ENCODE peak calls at places on chromosomes 3 and 15, in four cellular contexts. P, W, G and T are unnamed samples.

GRCh38 chr3:111547645-111548044 is 5.6 kb downstream of the CD96 start:
- DNase-seq in W (no peak), P (no peak), G (no peak), T (no peak)

GRCh38 chr3:2262204-2262603 is 163.5 kb downstream of the CNTN4 start:
- DNase-seq in P (no peak), G (no peak), W (no peak), T (no peak)

GRCh38 chr15:47517737-47518136 is 199.6 kb upstream of the SEMA6D start:
- DNase-seq in G (no peak), P (no peak), W (no peak), T (no peak)

GRCh38 chr3:143134446-143134845 is 14.9 kb downstream of the CHST2 start:
- DNase-seq in P (no peak), W (no peak), G (no peak), T (no peak)

GRCh38 chr3:78879516-78879860 is 888.3 kb downstream of the ROBO1 start:
- DNase-seq in W (no peak), G (no peak), P (no peak), T (no peak)

GRCh38 chr3:3200632-3201212 is 21.2 kb upstream of the CRBN start:
- DNase-seq in W (no peak), G (peak; percentile 50), P (no peak), T (peak; percentile 81)

GRCh38 chr3:195209836-195210551 is 61.0 kb downstream of the XXYLT1 start:
- DNase-seq in G (no peak), W (no peak), P (peak; percentile 37), T (no peak)

GRCh38 chr3:49602877-49603411 is 48.7 kb downstream of the BSN start:
- DNase-seq in P (peak; percentile 78), G (no peak), W (peak; percentile 39), T (no peak)

GRCh38 chr15:75834011-75834410 is 9.2 kb upstream of the UBE2Q2 start:
- DNase-seq in G (no peak), P (no peak), W (no peak), T (no peak)

GRCh38 chr3:49349617-49350114 is 8.5 kb downstream of the GPX1 start:
- DNase-seq in G (no peak), P (no peak), W (no peak), T (no peak)

GRCh38 chr3:4989649-4989966 is 10.4 kb downstream of the BHLHE40 start:
- DNase-seq in P (no peak), G (no peak), W (no peak), T (no peak)